ENCODE peak calls at places on chromosomes 2 and 18, in nine cellular contexts. A is choroid plexus epithelial cell, F is ascending aorta, Q is GM13977, L is PC-9, D is hepatocyte, V is fibroblast of villous mesenchyme, R is lower leg skin, Y is upper lobe of right lung. M is an unnamed sample.
A peak's percentile ranks its signal among the peaks of the same experiment; 100 is the strongest.

GRCh38 chr18:10528439-10528838 is 2.6 kb downstream of the NAPG start:
- DNase-seq in Q (no peak), R (no peak), V (no peak), D (no peak), F (no peak), Y (no peak), L (no peak), A (no peak), M (no peak)

GRCh38 chr2:9106338-9107167 is 100.1 kb upstream of the ASAP2 start:
- DNase-seq in D (no peak), V (no peak), L (no peak), A (no peak), Q (no peak), F (no peak), Y (no peak), R (peak; percentile 46), M (no peak)

GRCh38 chr2:82837588-82838304 is 1621.3 kb downstream of the SUCLG1 start:
- DNase-seq in D (no peak), Y (no peak), R (no peak), F (no peak), A (peak; percentile 97), Q (no peak), V (peak; percentile 83), L (no peak), M (no peak)

GRCh38 chr2:6922201-6922656 is 5.0 kb downstream of the RNF144A start:
- DNase-seq in F (no peak), D (peak; percentile 54), Q (no peak), R (no peak), L (peak; percentile 14), V (no peak), A (peak; percentile 66), Y (no peak), M (no peak)

GRCh38 chr18:58373486-58373885 is 255.4 kb downstream of the ALPK2 start:
- DNase-seq in Q (no peak), D (no peak), V (no peak), A (no peak), F (no peak), L (no peak), R (no peak), Y (no peak), M (no peak)

GRCh38 chr2:127564429-127565260 is 29.2 kb downstream of the MYO7B start:
- DNase-seq in D (no peak), Y (no peak), Q (no peak), V (no peak), L (no peak), F (no peak), R (peak; percentile 80), A (no peak), M (no peak)

GRCh38 chr2:132581917-132582316 is 88.1 kb downstream of the LYPD1 start:
- DNase-seq in V (no peak), R (no peak), Y (no peak), A (no peak), L (peak; percentile 49), F (no peak), Q (no peak), D (no peak), M (no peak)

GRCh38 chr2:66509326-66509811 is 74.4 kb downstream of the MEIS1 start:
- DNase-seq in V (no peak), Q (no peak), F (no peak), L (peak; percentile 48), A (peak; percentile 32), D (no peak), R (no peak), Y (no peak), M (no peak)

GRCh38 chr2:85324639-85325465 is 2.9 kb downstream of the TGOLN2 start:
- DNase-seq in A (peak; percentile 49), V (peak; percentile 60), Y (no peak), L (no peak), Q (no peak), D (peak; percentile 74), R (no peak), F (no peak), M (peak; percentile 83)

GRCh38 chr2:66334237-66335054 is 100.5 kb upstream of the MEIS1 start:
- DNase-seq in A (no peak), L (no peak), V (no peak), Y (no peak), R (peak; percentile 86), Q (no peak), D (no peak), F (no peak), M (no peak)

GRCh38 chr2:239824051-239824694 is 201.0 kb downstream of the NDUFA10 start:
- DNase-seq in R (peak; percentile 50), D (peak; percentile 73), V (peak; percentile 7), Y (peak; percentile 31), Q (no peak), F (peak; percentile 37), L (peak; percentile 69), A (peak; percentile 15), M (peak; percentile 47)

GRCh38 chr2:17892726-17893534 is 14.5 kb downstream of the KCNS3 start:
- DNase-seq in Q (no peak), L (peak; percentile 84), V (no peak), Y (no peak), A (no peak), R (no peak), F (no peak), D (peak; percentile 20), M (no peak)

GRCh38 chr2:112680666-112681101 is 34.9 kb downstream of the SLC20A1 start:
- DNase-seq in D (no peak), A (no peak), Y (no peak), F (no peak), Q (no peak), V (no peak), R (no peak), L (no peak), M (no peak)

GRCh38 chr2:12033494-12033893 is 287.1 kb downstream of the LPIN1 start:
- DNase-seq in Y (no peak), D (no peak), F (no peak), R (no peak), V (no peak), A (no peak), Q (no peak), L (no peak), M (no peak)

GRCh38 chr2:12031871-12032270 is 285.4 kb downstream of the LPIN1 start:
- DNase-seq in L (no peak), Y (no peak), R (no peak), V (no peak), F (no peak), D (no peak), Q (no peak), A (no peak), M (no peak)

GRCh38 chr2:12034303-12034861 is 287.9 kb downstream of the LPIN1 start:
- DNase-seq in A (no peak), L (no peak), D (no peak), Q (no peak), F (no peak), V (no peak), R (no peak), Y (no peak), M (no peak)

GRCh38 chr2:12032975-12033374 is 286.5 kb downstream of the LPIN1 start:
- DNase-seq in F (no peak), Q (no peak), R (no peak), V (peak; percentile 21), D (no peak), L (no peak), Y (no peak), A (peak; percentile 56), M (no peak)

DNA sequence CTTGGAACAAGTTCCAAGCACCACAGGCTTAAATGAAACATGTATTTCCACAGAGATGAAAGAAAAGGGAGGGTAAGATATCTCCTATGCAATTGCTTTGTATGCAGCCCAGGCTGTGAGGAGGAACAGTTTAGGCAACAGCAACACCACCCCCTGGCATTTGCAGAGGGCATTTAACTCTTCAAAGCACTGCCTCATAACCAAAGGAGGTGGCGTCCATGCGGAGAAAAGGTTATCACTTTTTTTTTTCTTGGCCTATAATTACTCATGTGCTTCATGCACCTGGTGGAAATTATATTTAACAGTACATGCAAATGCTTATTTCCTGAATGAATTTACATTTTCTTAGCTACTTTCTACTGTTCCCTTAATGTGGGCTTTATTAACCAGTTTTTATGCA is 286.0 kb downstream of the LPIN1 start:
- DNase-seq in F (no peak), Y (no peak), L (no peak), V (peak; percentile 12), R (no peak), A (peak; percentile 38), D (no peak), Q (peak; percentile 57), M (no peak)
- TF ChIP-seq CTCF in F (no peak), Y (no peak), L (no peak), V (peak; percentile 9), R (no peak), A (peak; percentile 17), D (no peak), Q (peak; percentile 46), M (no peak)

DNA sequence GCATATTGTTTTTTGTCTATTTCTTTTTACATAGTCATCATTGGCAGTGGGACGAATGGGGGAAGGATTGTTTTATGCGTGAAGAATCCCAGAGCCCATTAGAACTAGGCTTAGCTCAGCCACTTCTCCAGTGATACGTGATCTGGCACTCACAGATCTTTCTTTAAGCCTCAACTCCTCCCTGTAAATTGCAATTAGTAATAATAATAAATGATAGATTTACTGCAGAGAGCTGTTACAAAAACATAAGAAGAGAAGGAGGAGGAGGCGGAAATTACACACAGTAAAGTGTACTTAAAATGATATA is 629.3 kb downstream of the NRXN1 start:
- DNase-seq in A (no peak), R (no peak), L (no peak), F (no peak), Q (no peak), Y (no peak), D (no peak), V (no peak), M (no peak)
- TF ChIP-seq CTCF in A (no peak), R (no peak), L (no peak), F (no peak), Q (no peak), Y (no peak), D (no peak), V (no peak), M (no peak)

GRCh38 chr18:48949606-48950535 is 894 bp downstream of the SMAD7 start:
- DNase-seq in Q (peak; percentile 72), F (no peak), R (no peak), A (peak; percentile 78), Y (peak; percentile 85), D (peak; percentile 60), V (peak; percentile 55), L (peak; percentile 36), M (peak; percentile 48)
- TF ChIP-seq CTCF in Q (peak; percentile 31), F (no peak), R (no peak), A (peak; percentile 31), Y (peak; percentile 24), D (peak; percentile 8), V (no peak), L (no peak), M (no peak)

DNA sequence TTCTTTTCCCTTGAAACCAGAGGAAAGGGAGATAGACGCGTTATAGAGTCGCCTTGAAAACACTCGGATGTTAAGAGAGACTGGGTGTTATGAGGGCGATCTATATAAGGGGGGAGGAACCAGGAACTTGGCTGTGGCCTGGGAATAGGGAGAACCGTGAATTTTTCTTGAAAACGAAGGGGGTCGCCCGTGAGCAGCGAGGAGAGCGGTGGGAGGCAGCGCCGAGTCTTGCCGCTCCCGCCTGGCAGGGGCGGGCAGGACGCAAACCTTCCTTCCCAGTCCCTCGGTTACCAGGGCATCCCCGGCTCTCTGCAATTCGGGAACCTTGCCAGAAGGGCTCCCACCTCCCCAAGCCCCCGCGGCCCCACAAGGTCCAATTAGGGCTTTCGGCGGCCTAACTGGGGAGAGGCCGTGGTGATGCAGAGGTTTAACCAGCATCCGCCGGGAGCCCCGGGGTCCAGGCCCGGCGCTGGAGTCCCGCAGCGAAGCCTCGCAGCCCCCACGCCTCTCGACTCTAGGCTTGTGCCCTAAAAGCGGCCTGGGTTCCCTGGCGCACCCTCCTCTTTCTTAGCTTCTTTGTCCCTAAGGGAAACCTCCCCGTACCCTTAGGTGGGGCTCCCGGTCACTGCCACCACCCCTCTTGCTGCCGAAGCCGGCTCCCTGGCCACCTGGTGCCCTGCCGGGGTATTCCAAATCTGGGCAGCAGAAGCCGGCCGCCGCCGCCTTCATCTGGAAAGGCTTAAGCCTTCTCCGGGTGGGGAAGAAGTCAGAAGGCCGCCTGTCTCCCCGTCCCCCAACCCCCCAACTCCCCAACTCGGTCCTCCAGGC is 708 bp upstream of the FHOD3 start:
- DNase-seq in F (peak; percentile 83), Y (peak; percentile 70), D (peak; percentile 82), L (peak; percentile 62), A (peak; percentile 79), V (peak; percentile 62), R (peak; percentile 93), Q (peak; percentile 49), M (peak; percentile 49)
- TF ChIP-seq CTCF in F (peak; percentile 66), Y (peak; percentile 35), D (peak; percentile 54), L (peak; percentile 50), A (peak; percentile 70), V (peak; percentile 31), R (no peak), Q (peak; percentile 43), M (peak; percentile 32)